ENCODE peak calls at places on chromosome 7, in nine cellular contexts. F, C, V, H, G, Y, S, X and B are unnamed samples.

GRCh38 chr7:27107901-27108381 is 5.5 kb upstream of the HOXA2 start:
- DNase-seq in F (peak), C (no peak), V (no peak), H (no peak), G (no peak), Y (no peak), S (no peak), X (no peak), B (no peak)

GRCh38 chr7:134741901-134742635 is 37.4 kb upstream of the CALD1 start:
- DNase-seq in F (no peak), C (no peak), V (no peak), H (no peak), G (no peak), Y (no peak), S (no peak), X (no peak), B (no peak)

GRCh38 chr7:114722562-114722961 is 199.3 kb upstream of the MDFIC start:
- DNase-seq in F (no peak), C (no peak), V (no peak), H (no peak), G (no peak), Y (no peak), S (no peak), X (no peak), B (no peak)

GRCh38 chr7:469591-469961 is 50.1 kb downstream of the PDGFA start:
- DNase-seq in F (no peak), C (no peak), V (no peak), H (no peak), G (no peak), Y (no peak), S (peak), X (no peak), B (no peak)

GRCh38 chr7:159076340-159076739 is 68.3 kb downstream of the VIPR2 start:
- DNase-seq in F (no peak), C (no peak), V (no peak), H (no peak), G (no peak), Y (no peak), S (no peak), X (no peak), B (no peak)

GRCh38 chr7:44498230-44498954 is 7.9 kb upstream of the NUDCD3 start:
- DNase-seq in F (no peak), C (no peak), V (no peak), H (no peak), G (no peak), Y (no peak), S (no peak), X (no peak), B (no peak)

GRCh38 chr7:63998549-63998948 is at the start of gene ZNF722:
- DNase-seq in F (no peak), C (no peak), V (no peak), H (no peak), G (no peak), Y (no peak), S (no peak), X (no peak), B (no peak)

GRCh38 chr7:112788778-112789343 is 1.3 kb downstream of the TMEM168 start:
- DNase-seq in F (no peak), C (no peak), V (no peak), H (no peak), G (no peak), Y (no peak), S (no peak), X (no peak), B (no peak)